ENCODE peak calls at places on chromosomes 12 and 14, in six cellular contexts. One of them, this sample, is unnamed.

GRCh38 chr12:127175361-127175760 is 1091.6 kb upstream of the TMEM132C start:
- DNase-seq in GM06990: no peak
- DNase-seq in cardiac muscle cell: no peak
- DNase-seq in astrocyte of the spinal cord: no peak
- DNase-seq in PC-3: no peak
- DNase-seq in WERI-Rb-1: no peak
- DNase-seq in this sample: no peak

GRCh38 chr12:81329088-81329487 is 251.2 kb downstream of the ACSS3 start:
- DNase-seq in GM06990: no peak
- DNase-seq in cardiac muscle cell: no peak
- DNase-seq in astrocyte of the spinal cord: no peak
- DNase-seq in PC-3: peak
- DNase-seq in WERI-Rb-1: peak
- DNase-seq in this sample: no peak

GRCh38 chr12:22250762-22251161 is 83.7 kb downstream of the ST8SIA1 start:
- DNase-seq in GM06990: no peak
- DNase-seq in cardiac muscle cell: no peak
- DNase-seq in astrocyte of the spinal cord: no peak
- DNase-seq in PC-3: no peak
- DNase-seq in WERI-Rb-1: no peak
- DNase-seq in this sample: no peak

GRCh38 chr14:81062816-81063215 is 107.4 kb downstream of the TSHR start:
- DNase-seq in GM06990: peak
- DNase-seq in cardiac muscle cell: peak
- DNase-seq in astrocyte of the spinal cord: no peak
- DNase-seq in PC-3: peak
- DNase-seq in WERI-Rb-1: peak
- DNase-seq in this sample: no peak

GRCh38 chr14:55731881-55732498 is 152.0 kb downstream of the KTN1 start:
- DNase-seq in GM06990: no peak
- DNase-seq in cardiac muscle cell: peak
- DNase-seq in astrocyte of the spinal cord: peak
- DNase-seq in PC-3: peak
- DNase-seq in WERI-Rb-1: peak
- DNase-seq in this sample: no peak

GRCh38 chr12:25436206-25436912 is 116.7 kb downstream of the LMNTD1 start:
- DNase-seq in GM06990: peak
- DNase-seq in cardiac muscle cell: peak
- DNase-seq in astrocyte of the spinal cord: peak
- DNase-seq in PC-3: peak
- DNase-seq in WERI-Rb-1: peak
- DNase-seq in this sample: no peak

GRCh38 chr14:50955373-50956043 is 11.2 kb upstream of the PYGL start:
- DNase-seq in GM06990: no peak
- DNase-seq in cardiac muscle cell: peak
- DNase-seq in astrocyte of the spinal cord: peak
- DNase-seq in PC-3: peak
- DNase-seq in WERI-Rb-1: peak
- DNase-seq in this sample: peak

GRCh38 chr12:67413577-67413976 is 144.4 kb downstream of the CAND1 start:
- DNase-seq in GM06990: no peak
- DNase-seq in cardiac muscle cell: no peak
- DNase-seq in astrocyte of the spinal cord: no peak
- DNase-seq in PC-3: peak
- DNase-seq in WERI-Rb-1: no peak
- DNase-seq in this sample: no peak

GRCh38 chr14:25381498-25381897 is 331.6 kb upstream of the STXBP6 start:
- DNase-seq in GM06990: no peak
- DNase-seq in cardiac muscle cell: no peak
- DNase-seq in astrocyte of the spinal cord: no peak
- DNase-seq in PC-3: peak
- DNase-seq in WERI-Rb-1: no peak
- DNase-seq in this sample: no peak

GRCh38 chr14:100546051-100546443 is 41.2 kb downstream of the BEGAIN start:
- DNase-seq in GM06990: no peak
- DNase-seq in cardiac muscle cell: no peak
- DNase-seq in astrocyte of the spinal cord: no peak
- DNase-seq in PC-3: peak
- DNase-seq in WERI-Rb-1: no peak
- DNase-seq in this sample: no peak

GRCh38 chr14:63361790-63362189 is 43.1 kb upstream of the GPHB5 start:
- DNase-seq in GM06990: no peak
- DNase-seq in cardiac muscle cell: no peak
- DNase-seq in astrocyte of the spinal cord: no peak
- DNase-seq in PC-3: peak
- DNase-seq in WERI-Rb-1: no peak
- DNase-seq in this sample: no peak

GRCh38 chr12:41988715-41989114 is 156.0 kb downstream of the GXYLT1 start:
- DNase-seq in GM06990: no peak
- DNase-seq in cardiac muscle cell: no peak
- DNase-seq in astrocyte of the spinal cord: no peak
- DNase-seq in PC-3: no peak
- DNase-seq in WERI-Rb-1: no peak
- DNase-seq in this sample: no peak

GRCh38 chr12:120720234-120720968 is 5.2 kb upstream of the ACADS start:
- DNase-seq in GM06990: no peak
- DNase-seq in cardiac muscle cell: no peak
- DNase-seq in astrocyte of the spinal cord: peak
- DNase-seq in PC-3: peak
- DNase-seq in WERI-Rb-1: no peak
- DNase-seq in this sample: peak

GRCh38 chr12:111386891-111387290 is 18.0 kb upstream of the PHETA1 start:
- DNase-seq in GM06990: no peak
- DNase-seq in cardiac muscle cell: no peak
- DNase-seq in astrocyte of the spinal cord: no peak
- DNase-seq in PC-3: no peak
- DNase-seq in WERI-Rb-1: peak
- DNase-seq in this sample: no peak

GRCh38 chr12:46514886-46515285 is 142.3 kb upstream of the SLC38A2 start:
- DNase-seq in GM06990: no peak
- DNase-seq in cardiac muscle cell: no peak
- DNase-seq in astrocyte of the spinal cord: no peak
- DNase-seq in PC-3: no peak
- DNase-seq in WERI-Rb-1: no peak
- DNase-seq in this sample: no peak

GRCh38 chr12:80053048-80053790 is 46.1 kb upstream of the OTOGL start:
- DNase-seq in GM06990: no peak
- DNase-seq in cardiac muscle cell: no peak
- DNase-seq in astrocyte of the spinal cord: peak
- DNase-seq in PC-3: peak
- DNase-seq in WERI-Rb-1: no peak
- DNase-seq in this sample: peak

GRCh38 chr12:4997939-4998338 is 45.7 kb upstream of the KCNA5 start:
- DNase-seq in GM06990: no peak
- DNase-seq in cardiac muscle cell: no peak
- DNase-seq in astrocyte of the spinal cord: peak
- DNase-seq in PC-3: peak
- DNase-seq in WERI-Rb-1: no peak
- DNase-seq in this sample: peak

GRCh38 chr14:55585854-55586253 is 5.8 kb downstream of the KTN1 start:
- DNase-seq in GM06990: no peak
- DNase-seq in cardiac muscle cell: no peak
- DNase-seq in astrocyte of the spinal cord: peak
- DNase-seq in PC-3: peak
- DNase-seq in WERI-Rb-1: no peak
- DNase-seq in this sample: no peak

GRCh38 chr12:96218989-96219678 is 25.0 kb downstream of the ELK3 start:
- DNase-seq in GM06990: no peak
- DNase-seq in cardiac muscle cell: no peak
- DNase-seq in astrocyte of the spinal cord: no peak
- DNase-seq in PC-3: peak
- DNase-seq in WERI-Rb-1: no peak
- DNase-seq in this sample: no peak

GRCh38 chr14:54580933-54581332 is 14.0 kb downstream of the SAMD4A start:
- DNase-seq in GM06990: no peak
- DNase-seq in cardiac muscle cell: no peak
- DNase-seq in astrocyte of the spinal cord: no peak
- DNase-seq in PC-3: no peak
- DNase-seq in WERI-Rb-1: no peak
- DNase-seq in this sample: no peak

GRCh38 chr14:54577494-54577893 is 10.6 kb downstream of the SAMD4A start:
- DNase-seq in GM06990: no peak
- DNase-seq in cardiac muscle cell: no peak
- DNase-seq in astrocyte of the spinal cord: no peak
- DNase-seq in PC-3: no peak
- DNase-seq in WERI-Rb-1: no peak
- DNase-seq in this sample: no peak

GRCh38 chr14:54582334-54582733 is 15.4 kb downstream of the SAMD4A start:
- DNase-seq in GM06990: no peak
- DNase-seq in cardiac muscle cell: no peak
- DNase-seq in astrocyte of the spinal cord: no peak
- DNase-seq in PC-3: no peak
- DNase-seq in WERI-Rb-1: no peak
- DNase-seq in this sample: no peak

GRCh38 chr14:54577977-54578376 is 11.0 kb downstream of the SAMD4A start:
- DNase-seq in GM06990: no peak
- DNase-seq in cardiac muscle cell: no peak
- DNase-seq in astrocyte of the spinal cord: no peak
- DNase-seq in PC-3: peak
- DNase-seq in WERI-Rb-1: no peak
- DNase-seq in this sample: no peak

DNA sequence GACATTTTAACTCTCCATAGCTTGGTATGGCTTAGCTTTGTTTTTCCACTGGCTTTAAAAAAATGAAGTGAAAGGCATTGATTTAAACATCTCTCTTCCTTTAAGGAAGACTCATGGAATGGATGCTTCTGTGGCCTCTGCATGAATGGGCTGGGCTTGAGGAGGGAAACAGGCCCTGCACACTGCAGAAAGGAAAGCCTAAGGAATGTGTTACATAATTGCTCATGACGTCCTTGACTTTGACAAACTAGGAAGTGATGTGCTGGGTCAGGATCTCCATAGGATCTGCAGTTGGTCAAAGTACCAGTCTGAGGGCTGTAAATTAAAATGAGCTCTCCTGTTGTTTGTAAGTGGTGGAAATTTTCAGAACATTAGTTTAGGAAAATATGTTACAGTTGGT is 12.7 kb downstream of the SAMD4A start:
- DNase-seq in GM06990: no peak
- DNase-seq in cardiac muscle cell: no peak
- DNase-seq in astrocyte of the spinal cord: no peak
- DNase-seq in PC-3: no peak
- DNase-seq in WERI-Rb-1: no peak
- DNase-seq in this sample: no peak
- H3K4me3 ChIP-seq in GM06990: no peak
- H3K4me3 ChIP-seq in cardiac muscle cell: no peak
- H3K4me3 ChIP-seq in astrocyte of the spinal cord: no peak
- H3K4me3 ChIP-seq in PC-3: no peak
- H3K4me3 ChIP-seq in WERI-Rb-1: no peak
- H3K4me3 ChIP-seq in this sample: no peak

GRCh38 chr12:2737656-2738241 is 57.0 kb upstream of the FKBP4 start:
- DNase-seq in GM06990: no peak
- DNase-seq in cardiac muscle cell: no peak
- DNase-seq in astrocyte of the spinal cord: no peak
- DNase-seq in PC-3: no peak
- DNase-seq in WERI-Rb-1: no peak
- DNase-seq in this sample: no peak

GRCh38 chr12:2732290-2732689 is 62.5 kb upstream of the FKBP4 start:
- DNase-seq in GM06990: no peak
- DNase-seq in cardiac muscle cell: no peak
- DNase-seq in astrocyte of the spinal cord: no peak
- DNase-seq in PC-3: no peak
- DNase-seq in WERI-Rb-1: no peak
- DNase-seq in this sample: no peak

GRCh38 chr12:2739069-2739468 is 55.7 kb upstream of the FKBP4 start:
- DNase-seq in GM06990: no peak
- DNase-seq in cardiac muscle cell: no peak
- DNase-seq in astrocyte of the spinal cord: no peak
- DNase-seq in PC-3: no peak
- DNase-seq in WERI-Rb-1: no peak
- DNase-seq in this sample: no peak

DNA sequence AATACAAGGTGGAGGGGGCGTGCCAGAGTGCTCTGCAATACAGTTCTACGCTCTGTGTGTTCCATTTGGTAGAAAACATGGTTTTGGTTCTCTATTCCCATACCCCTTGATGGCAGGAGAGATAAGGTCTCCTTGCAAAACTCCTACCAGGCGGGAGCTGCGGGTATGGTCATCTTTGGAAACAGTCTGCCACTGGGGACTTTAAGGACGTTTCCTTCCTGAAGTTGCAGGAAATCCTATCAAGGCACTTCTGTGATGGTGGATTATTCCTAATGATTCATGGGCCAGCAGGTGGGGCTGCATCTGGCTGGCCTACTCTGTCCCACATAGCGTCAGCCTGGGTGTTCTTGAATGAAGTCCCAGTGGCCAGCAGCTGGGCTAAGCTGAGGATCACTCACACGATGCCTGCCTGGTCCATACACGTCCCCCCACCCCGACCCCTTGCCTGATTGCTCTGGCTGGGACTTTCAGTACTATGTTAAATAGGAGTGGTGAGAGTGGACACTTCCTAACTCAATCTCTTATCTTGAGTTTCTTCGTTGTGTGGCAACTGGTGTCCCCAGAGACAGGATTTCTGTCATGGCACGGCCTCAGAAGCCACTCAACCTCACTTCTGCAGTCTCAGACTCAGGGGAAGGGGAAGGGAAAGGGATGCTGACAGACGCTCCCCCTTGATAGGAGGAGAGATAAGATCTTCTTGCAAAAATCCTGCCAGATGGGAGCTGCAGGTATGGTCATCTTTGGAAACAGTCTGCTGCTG is 61.1 kb upstream of the FKBP4 start:
- DNase-seq in GM06990: no peak
- DNase-seq in cardiac muscle cell: no peak
- DNase-seq in astrocyte of the spinal cord: no peak
- DNase-seq in PC-3: no peak
- DNase-seq in WERI-Rb-1: peak
- DNase-seq in this sample: no peak
- TF ChIP-seq CTCF in GM06990: no peak
- TF ChIP-seq CTCF in cardiac muscle cell: no peak
- TF ChIP-seq CTCF in astrocyte of the spinal cord: no peak
- TF ChIP-seq CTCF in PC-3: no peak
- TF ChIP-seq CTCF in WERI-Rb-1: peak
- TF ChIP-seq CTCF in this sample: no peak

GRCh38 chr12:53508534-53509199 is 1.4 kb upstream of the NPFF start:
- DNase-seq in GM06990: peak
- DNase-seq in cardiac muscle cell: peak
- DNase-seq in astrocyte of the spinal cord: peak
- DNase-seq in PC-3: peak
- DNase-seq in WERI-Rb-1: peak
- DNase-seq in this sample: no peak
- H3K4me3 ChIP-seq in GM06990: no peak
- H3K4me3 ChIP-seq in cardiac muscle cell: no peak
- H3K4me3 ChIP-seq in astrocyte of the spinal cord: no peak
- H3K4me3 ChIP-seq in PC-3: no peak
- H3K4me3 ChIP-seq in WERI-Rb-1: peak
- H3K4me3 ChIP-seq in this sample: no peak

GRCh38 chr14:75793806-75794205 is 132.8 kb downstream of the TTLL5 start:
- DNase-seq in GM06990: no peak
- DNase-seq in cardiac muscle cell: no peak
- DNase-seq in astrocyte of the spinal cord: peak
- DNase-seq in PC-3: peak
- DNase-seq in WERI-Rb-1: no peak
- DNase-seq in this sample: no peak

DNA sequence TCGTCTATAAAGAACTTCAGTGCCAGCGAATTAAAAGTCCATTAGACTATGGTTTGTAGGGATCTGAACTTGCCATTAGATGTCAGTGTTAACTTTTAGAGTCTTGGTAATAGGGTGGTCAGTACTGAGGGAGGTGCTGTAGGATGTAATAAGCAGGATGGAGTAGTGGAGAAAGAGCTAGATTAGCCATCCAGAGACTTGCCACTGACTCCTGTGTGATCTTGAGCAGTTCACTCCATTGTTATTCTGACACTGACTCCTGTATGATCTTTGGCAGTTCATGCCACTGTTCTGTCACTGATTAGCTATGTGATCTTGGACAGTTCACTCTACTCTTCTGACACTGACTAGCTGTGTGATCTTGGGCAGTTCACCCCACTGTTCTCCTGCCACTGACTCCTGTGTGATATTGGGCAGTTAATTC is 133.6 kb downstream of the TTLL5 start:
- DNase-seq in GM06990: no peak
- DNase-seq in cardiac muscle cell: peak
- DNase-seq in astrocyte of the spinal cord: peak
- DNase-seq in PC-3: peak
- DNase-seq in WERI-Rb-1: peak
- DNase-seq in this sample: peak
- TF ChIP-seq CTCF in GM06990: no peak
- TF ChIP-seq CTCF in cardiac muscle cell: peak
- TF ChIP-seq CTCF in astrocyte of the spinal cord: peak
- TF ChIP-seq CTCF in PC-3: peak
- TF ChIP-seq CTCF in WERI-Rb-1: peak
- TF ChIP-seq CTCF in this sample: peak

This sample was measured in AG04449.